ENCODE peak calls at places on chromosomes 2 and 18, in seven cellular contexts. J, V, Z, Q, D, M and O are unnamed samples.

GRCh38 chr2:191501390-191502168 is 176.4 kb upstream of the NABP1 start:
- DNase-seq in J (peak), V (peak), Z (no peak), Q (peak), D (no peak), M (no peak), O (no peak)

GRCh38 chr2:70454936-70455544 is 98.6 kb downstream of the TGFA start:
- DNase-seq in J (no peak), V (no peak), Z (no peak), Q (no peak), D (no peak), M (no peak), O (no peak)

GRCh38 chr18:55862693-55863485 is 274.9 kb upstream of the TCF4 start:
- DNase-seq in J (no peak), V (no peak), Z (no peak), Q (no peak), D (no peak), M (no peak), O (no peak)

GRCh38 chr2:84427235-84428138 is 31.6 kb downstream of the SUCLG1 start:
- DNase-seq in J (no peak), V (no peak), Z (no peak), Q (no peak), D (no peak), M (no peak), O (no peak)

GRCh38 chr2:97950329-97951154 is 45.2 kb downstream of the TMEM131 start:
- DNase-seq in J (no peak), V (peak), Z (no peak), Q (no peak), D (no peak), M (no peak), O (no peak)

GRCh38 chr2:144452169-144453038 is 67.5 kb downstream of the ZEB2 start:
- DNase-seq in J (no peak), V (peak), Z (no peak), Q (peak), D (no peak), M (no peak), O (no peak)

GRCh38 chr2:127398239-127398590 is 10.4 kb upstream of the MAP3K2 start:
- DNase-seq in J (no peak), V (peak), Z (no peak), Q (peak), D (no peak), M (no peak), O (no peak)

GRCh38 chr2:2721296-2721835 is 390.3 kb upstream of the MYT1L start:
- DNase-seq in J (no peak), V (no peak), Z (no peak), Q (no peak), D (no peak), M (no peak), O (no peak)

GRCh38 chr2:151334082-151334815 is 23.1 kb upstream of the TNFAIP6 start:
- DNase-seq in J (no peak), V (peak), Z (no peak), Q (no peak), D (no peak), M (no peak), O (no peak)